ENCODE peak calls at places on chromosomes 3 and 15, in four cellular contexts. T, F, D and W are unnamed samples. For H3K27me3, the result is how much of the 10 kb centered on the place peaks cover.

GRCh38 chr15:28890711-28891495 is 5.1 kb downstream of the APBA2 start:
- DNase-seq in T (no peak), F (no peak), D (no peak), W (no peak)

GRCh38 chr15:76391847-76392246 is 55.3 kb downstream of the ISL2 start:
- DNase-seq in T (no peak), F (no peak), D (no peak), W (no peak)

GRCh38 chr3:47006145-47006651 is 26.7 kb downstream of the NBEAL2 start:
- DNase-seq in T (no peak), F (no peak), D (no peak), W (no peak)

GRCh38 chr15:93981706-93982105 is 249.7 kb upstream of the MCTP2 start:
- DNase-seq in T (no peak), F (no peak), D (no peak), W (no peak)

GRCh38 chr3:60240558-60240957 is 1010.7 kb downstream of the FHIT start:
- DNase-seq in T (no peak), F (no peak), D (no peak), W (no peak)

GRCh38 chr3:130383424-130383823 is 38.0 kb downstream of the COL6A5 start:
- DNase-seq in T (no peak), F (no peak), D (peak), W (no peak)

GRCh38 chr15:98120561-98120960 is 160.1 kb downstream of the ARRDC4 start:
- DNase-seq in T (no peak), F (no peak), D (no peak), W (no peak)

GRCh38 chr3:69388241-69388640 is 2.4 kb upstream of the FRMD4B start:
- DNase-seq in T (no peak), F (no peak), D (no peak), W (no peak)

GRCh38 chr3:170751083-170751893 is 118.7 kb downstream of the RPL22L1 start:
- DNase-seq in T (no peak), F (peak), D (no peak), W (peak)

GRCh38 chr3:121786485-121786884 is 36.9 kb upstream of the GOLGB1 start:
- DNase-seq in T (no peak), F (no peak), D (no peak), W (no peak)

GRCh38 chr3:151226088-151226563 is 23.1 kb upstream of the GPR171 start:
- DNase-seq in T (no peak), F (no peak), D (no peak), W (no peak)

GRCh38 chr3:39115870-39116269 is 8.4 kb downstream of the TTC21A start:
- DNase-seq in T (no peak), F (no peak), D (no peak), W (no peak)

GRCh38 chr3:49119036-49119435 is 1.6 kb downstream of the USP19 start:
- DNase-seq in T (no peak), F (no peak), D (no peak), W (peak)

GRCh38 chr3:185632996-185633395 is 46.9 kb downstream of the SENP2 start:
- DNase-seq in T (no peak), F (no peak), D (no peak), W (no peak)

GRCh38 chr15:74620636-74621545 is 5.3 kb downstream of the CLK3 start:
- DNase-seq in T (peak), F (peak), D (peak), W (peak)

GRCh38 chr15:60003243-60004018 is 680 bp upstream of the FOXB1 start:
- DNase-seq in T (peak), F (no peak), D (no peak), W (no peak)

GRCh38 chr15:30885814-30886213 is 17.9 kb upstream of the FAN1 start:
- DNase-seq in T (no peak), F (no peak), D (peak), W (no peak)

GRCh38 chr15:84828433-84828908 is 11.3 kb downstream of the ALPK3 start:
- DNase-seq in T (no peak), F (no peak), D (no peak), W (peak)

GRCh38 chr3:53776494-53777101 is 69.6 kb downstream of the CHDH start:
- DNase-seq in T (no peak), F (no peak), D (no peak), W (no peak)

GRCh38 chr3:66407281-66408218 is 93.3 kb downstream of the LRIG1 start:
- DNase-seq in T (peak), F (peak), D (peak), W (peak)

GRCh38 chr3:144381607-144382006 is 410.0 kb downstream of the DIPK2A start:
- DNase-seq in T (no peak), F (no peak), D (no peak), W (no peak)

GRCh38 chr3:63349583-63350177 is 71.6 kb downstream of the SYNPR start:
- DNase-seq in T (peak), F (peak), D (peak), W (peak)

GRCh38 chr3:56207913-56208312 is 260.4 kb downstream of the ERC2 start:
- DNase-seq in T (no peak), F (no peak), D (no peak), W (no peak)

GRCh38 chr3:184351511-184352148 is 9.8 kb downstream of the CLCN2 start:
- DNase-seq in T (no peak), F (no peak), D (no peak), W (peak)

GRCh38 chr15:40232625-40233070 is 6.2 kb upstream of the PAK6 start:
- DNase-seq in T (no peak), F (no peak), D (no peak), W (no peak)

GRCh38 chr15:59329570-59330350 is 42.9 kb downstream of the MYO1E start:
- DNase-seq in T (no peak), F (peak), D (no peak), W (no peak)

GRCh38 chr3:81419196-81419595 is 342.2 kb downstream of the GBE1 start:
- DNase-seq in T (peak), F (no peak), D (peak), W (no peak)

GRCh38 chr3:171177056-171177455 is 150.5 kb upstream of the SLC2A2 start:
- DNase-seq in T (no peak), F (no peak), D (no peak), W (no peak)

GRCh38 chr15:87620393-87620792 is 636.1 kb downstream of the NTRK3 start:
- DNase-seq in T (no peak), F (no peak), D (no peak), W (no peak)

GRCh38 chr3:55620361-55621025 is 133.4 kb upstream of the WNT5A start:
- DNase-seq in T (no peak), F (no peak), D (peak), W (no peak)

GRCh38 chr3:183635107-183635430 is 354 bp upstream of the KLHL24 start:
- DNase-seq in T (no peak), F (no peak), D (no peak), W (no peak)

GRCh38 chr3:48429416-48430358 is at the start of gene PLXNB1:
- DNase-seq in T (peak), F (peak), D (peak), W (peak)

GRCh38 chr3:188212308-188212969 is 58.5 kb downstream of the LPP start:
- DNase-seq in T (no peak), F (no peak), D (no peak), W (no peak)

GRCh38 chr15:74603026-74603788 is 12.4 kb upstream of the CLK3 start:
- DNase-seq in T (no peak), F (no peak), D (no peak), W (no peak)

GRCh38 chr3:117788086-117788485 is 1078.5 kb downstream of the TUSC7 start:
- DNase-seq in T (no peak), F (peak), D (no peak), W (no peak)

GRCh38 chr3:113245775-113246174 is 34.4 kb downstream of the BOC start:
- DNase-seq in T (no peak), F (peak), D (no peak), W (no peak)

GRCh38 chr3:132228923-132229322 is 88.3 kb upstream of the ACP3 start:
- DNase-seq in T (no peak), F (no peak), D (peak), W (no peak)

DNA sequence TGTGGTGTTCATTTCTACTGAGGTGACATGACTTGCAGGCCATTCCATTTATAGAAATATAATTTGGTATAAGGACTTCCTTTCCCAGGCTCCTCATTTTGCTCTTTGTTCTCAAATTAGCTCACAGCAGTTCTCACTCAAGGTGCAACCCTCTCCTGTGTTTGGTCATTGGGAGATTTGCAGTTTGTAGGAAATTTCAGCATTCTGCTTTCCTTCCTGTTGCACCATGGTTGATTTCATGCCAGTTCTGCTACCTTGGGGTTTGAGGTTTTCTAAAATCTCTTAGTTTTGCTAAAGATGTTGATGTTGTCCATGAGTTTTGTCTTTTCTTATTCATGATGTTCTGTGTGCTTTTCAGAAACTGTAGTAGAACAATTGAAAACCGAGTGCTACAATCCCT is 65.7 kb upstream of the PROK2 start:
- DNase-seq in T (no peak), F (no peak), D (no peak), W (no peak)
- H3K27me3 ChIP-seq in T (under half), F (under half), D (under half), W (under half)

GRCh38 chr3:182521339-182521738 is 272.0 kb upstream of the ATP11B start:
- DNase-seq in T (no peak), F (no peak), D (no peak), W (no peak)

GRCh38 chr3:182516597-182517336 is 276.5 kb upstream of the ATP11B start:
- DNase-seq in T (no peak), F (no peak), D (no peak), W (no peak)
- TF ChIP-seq EP300 in T (no peak), F (no peak), D (no peak), W (no peak)

GRCh38 chr15:67820147-67820991 is 4.9 kb upstream of the SKOR1 start:
- DNase-seq in T (no peak), F (no peak), D (no peak), W (no peak)
- H3K27me3 ChIP-seq in T (under half), F (half or more), D (half or more), W (under half)

GRCh38 chr3:173750095-173750494 is 352.6 kb downstream of the NLGN1 start:
- DNase-seq in T (no peak), F (no peak), D (no peak), W (no peak)

GRCh38 chr3:173755161-173755560 is 357.6 kb downstream of the NLGN1 start:
- DNase-seq in T (no peak), F (no peak), D (no peak), W (no peak)

GRCh38 chr3:173748140-173748539 is 350.6 kb downstream of the NLGN1 start:
- DNase-seq in T (no peak), F (no peak), D (no peak), W (no peak)

GRCh38 chr3:173750591-173750990 is 353.0 kb downstream of the NLGN1 start:
- DNase-seq in T (no peak), F (no peak), D (no peak), W (no peak)

GRCh38 chr3:173753593-173753992 is 356.0 kb downstream of the NLGN1 start:
- DNase-seq in T (no peak), F (no peak), D (no peak), W (no peak)
- TF ChIP-seq EP300 in T (no peak), F (no peak), D (no peak), W (no peak)

GRCh38 chr3:57436195-57436761 is 107.9 kb downstream of the DNAH12 start:
- DNase-seq in T (no peak), F (no peak), D (peak), W (no peak)

GRCh38 chr3:57434041-57434440 is 110.1 kb downstream of the DNAH12 start:
- DNase-seq in T (peak), F (no peak), D (no peak), W (no peak)
- H3K27me3 ChIP-seq in T (under half), F (under half), D (under half), W (under half)

DNA sequence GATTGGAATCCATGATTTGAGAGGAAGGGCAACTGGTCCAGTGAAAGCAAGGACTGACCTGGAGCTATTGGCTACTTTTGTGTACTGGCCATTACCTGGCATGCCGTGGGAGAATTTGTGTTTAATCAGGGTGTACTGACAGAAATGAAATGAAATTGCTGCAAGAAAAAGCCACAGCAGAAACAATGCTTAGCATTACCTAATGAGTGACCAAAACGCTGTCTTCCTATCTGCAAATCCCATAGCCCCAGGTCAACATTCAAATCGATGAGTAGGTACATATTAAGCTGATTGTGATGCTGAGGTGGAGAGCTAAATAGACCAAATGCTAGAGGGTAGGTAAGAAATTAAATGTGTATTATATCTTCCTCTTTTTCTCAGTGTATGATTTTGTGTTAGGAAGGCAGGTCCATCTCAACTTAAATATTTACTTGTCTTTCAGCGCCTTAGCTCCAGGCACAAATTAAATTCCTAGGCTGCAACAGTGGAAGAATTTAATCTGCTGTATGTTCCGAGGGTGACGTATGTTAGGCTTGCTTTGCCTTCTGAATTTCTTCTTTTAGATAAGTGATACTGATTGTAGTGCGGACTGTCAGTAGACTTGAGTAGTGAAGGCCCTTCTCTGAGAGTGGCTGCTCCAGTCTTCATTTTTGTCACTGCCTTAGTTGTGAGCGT is 331.1 kb downstream of the SV2B start:
- DNase-seq in T (no peak), F (no peak), D (no peak), W (no peak)
- TF ChIP-seq EP300 in T (no peak), F (no peak), D (no peak), W (no peak)

GRCh38 chr3:10622456-10622855 is 117.1 kb upstream of the ATP2B2 start:
- DNase-seq in T (no peak), F (no peak), D (no peak), W (no peak)
- H3K27me3 ChIP-seq in T (under half), F (under half), D (under half), W (under half)